ENCODE peak calls at places on chromosome 4, in six cellular contexts. U, F, T, B, L and X are unnamed samples.

GRCh38 chr4:128379860-128380259 is 92.2 kb upstream of the PGRMC2 start:
- DNase-seq in L (peak; percentile 56), T (peak; percentile 42), U (peak; percentile 43), F (peak; percentile 44), B (no peak), X (peak; percentile 57)

GRCh38 chr4:65798498-65799127 is 128.3 kb upstream of the EPHA5 start:
- DNase-seq in B (no peak), F (no peak), U (no peak), L (no peak), T (no peak), X (no peak)

GRCh38 chr4:1367230-1367935 is 20.4 kb downstream of the UVSSA start:
- DNase-seq in F (no peak), B (no peak), L (no peak), T (no peak), U (no peak), X (no peak)

GRCh38 chr4:187179086-187180070 is 455.7 kb upstream of the FAT1 start:
- DNase-seq in L (no peak), T (peak; percentile 6), B (no peak), U (no peak), F (no peak), X (no peak)

GRCh38 chr4:6116696-6117285 is 83.6 kb downstream of the JAKMIP1 start:
- DNase-seq in F (no peak), B (no peak), T (no peak), U (no peak), L (no peak), X (no peak)

GRCh38 chr4:43992552-43992951 is 456.1 kb downstream of the KCTD8 start:
- DNase-seq in L (no peak), T (no peak), U (no peak), B (no peak), F (no peak), X (no peak)

GRCh38 chr4:79964715-79965345 is 108.2 kb downstream of the ANTXR2 start:
- DNase-seq in U (peak; percentile 22), T (no peak), F (no peak), B (no peak), L (peak; percentile 76), X (no peak)

GRCh38 chr4:68271851-68272756 is 26.6 kb upstream of the TMPRSS11B start:
- DNase-seq in U (peak; percentile 55), L (peak; percentile 32), F (peak; percentile 59), B (no peak), T (peak; percentile 65), X (peak; percentile 71)

GRCh38 chr4:8517946-8518345 is 62.2 kb upstream of the GPR78 start:
- DNase-seq in B (no peak), L (no peak), U (no peak), T (no peak), F (no peak), X (peak; percentile 51)

GRCh38 chr4:152363086-152363485 is 172.8 kb downstream of the FBXW7 start:
- DNase-seq in F (peak; percentile 39), U (peak; percentile 49), B (no peak), T (peak; percentile 57), L (no peak), X (peak; percentile 78)